ENCODE peak calls at places on chromosomes 3 and 15, in eight cellular contexts. S, J, N, O, G, K, Y and I are unnamed samples.

GRCh38 chr3:182794806-182795369 is 1.6 kb downstream of the ATP11B start:
- DNase-seq in S (no peak), J (no peak), N (no peak), O (no peak), G (no peak), K (no peak), Y (peak; percentile 15), I (no peak)

GRCh38 chr3:82802501-82802900 is 1041.1 kb upstream of the GBE1 start:
- DNase-seq in S (no peak), J (no peak), N (no peak), O (no peak), G (no peak), K (no peak), Y (no peak), I (no peak)

GRCh38 chr15:67383903-67384302 is 129.3 kb downstream of the IQCH start:
- DNase-seq in S (no peak), J (no peak), N (no peak), O (no peak), G (peak; percentile 49), K (no peak), Y (peak; percentile 19), I (no peak)

GRCh38 chr15:39890640-39891039 is 29.4 kb downstream of the GPR176 start:
- DNase-seq in S (no peak), J (no peak), N (no peak), O (no peak), G (no peak), K (no peak), Y (no peak), I (no peak)

GRCh38 chr3:71710906-71711494 is 14.2 kb downstream of the EIF4E3 start:
- DNase-seq in S (no peak), J (no peak), N (no peak), O (no peak), G (peak; percentile 78), K (no peak), Y (peak; percentile 72), I (no peak)

GRCh38 chr15:98718426-98719168 is 70.3 kb downstream of the IGF1R start:
- DNase-seq in S (no peak), J (no peak), N (no peak), O (no peak), G (no peak), K (no peak), Y (no peak), I (no peak)

GRCh38 chr3:151290673-151291072 is 12.3 kb upstream of the P2RY14 start:
- DNase-seq in S (no peak), J (no peak), N (no peak), O (no peak), G (peak; percentile 80), K (no peak), Y (peak; percentile 67), I (peak; percentile 14)

GRCh38 chr3:168579010-168579409 is 483.3 kb upstream of the GOLIM4 start:
- DNase-seq in S (no peak), J (no peak), N (no peak), O (no peak), G (no peak), K (no peak), Y (no peak), I (no peak)

GRCh38 chr3:38620236-38620635 is 29.3 kb downstream of the SCN5A start:
- DNase-seq in S (no peak), J (no peak), N (no peak), O (no peak), G (peak; percentile 5), K (no peak), Y (no peak), I (no peak)

GRCh38 chr3:143832433-143832832 is 15.8 kb downstream of the SLC9A9 start:
- DNase-seq in S (no peak), J (no peak), N (no peak), O (no peak), G (peak; percentile 23), K (no peak), Y (no peak), I (no peak)

GRCh38 chr15:62164500-62165028 is 521 bp downstream of the C2CD4B start:
- DNase-seq in S (no peak), J (no peak), N (peak; percentile 54), O (no peak), G (no peak), K (no peak), Y (peak; percentile 28), I (no peak)

GRCh38 chr15:31221936-31222515 is 104.6 kb upstream of the KLF13 start:
- DNase-seq in S (no peak), J (no peak), N (no peak), O (no peak), G (no peak), K (no peak), Y (no peak), I (no peak)

GRCh38 chr3:160448845-160449659 is 534 bp downstream of the TRIM59 start:
- DNase-seq in S (no peak), J (no peak), N (no peak), O (no peak), G (peak; percentile 53), K (no peak), Y (peak; percentile 65), I (no peak)

GRCh38 chr3:3509665-3510064 is 289.6 kb upstream of the LRRN1 start:
- DNase-seq in S (no peak), J (no peak), N (no peak), O (no peak), G (no peak), K (no peak), Y (no peak), I (no peak)

GRCh38 chr3:50806806-50807205 is 132.1 kb downstream of the DOCK3 start:
- DNase-seq in S (no peak), J (no peak), N (no peak), O (no peak), G (no peak), K (no peak), Y (no peak), I (no peak)
- H3K4me3 ChIP-seq in S (no peak overlapping the region), J (no peak overlapping the region), N (no peak overlapping the region), O (no peak overlapping the region), G (no peak overlapping the region), K (no peak overlapping the region), Y (no peak overlapping the region), I (no peak overlapping the region)

GRCh38 chr15:42737529-42738328 is 801 bp upstream of the CDAN1 start:
- DNase-seq in S (no peak), J (no peak), N (no peak), O (peak; percentile 64), G (peak; percentile 15), K (no peak), Y (no peak), I (no peak)

GRCh38 chr15:42736178-42736792 is 643 bp downstream of the CDAN1 start:
- DNase-seq in S (no peak), J (no peak), N (no peak), O (no peak), G (peak; percentile 23), K (no peak), Y (peak; percentile 17), I (no peak)

GRCh38 chr15:42736793-42737528 is at the start of gene CDAN1:
- DNase-seq in S (peak; percentile 90), J (no peak), N (peak; percentile 97), O (peak; percentile 93), G (peak; percentile 82), K (peak; percentile 95), Y (peak; percentile 90), I (peak; percentile 36)

GRCh38 chr15:42734076-42734672 is 2.8 kb downstream of the CDAN1 start:
- DNase-seq in S (no peak), J (no peak), N (no peak), O (no peak), G (no peak), K (no peak), Y (no peak), I (no peak)

DNA sequence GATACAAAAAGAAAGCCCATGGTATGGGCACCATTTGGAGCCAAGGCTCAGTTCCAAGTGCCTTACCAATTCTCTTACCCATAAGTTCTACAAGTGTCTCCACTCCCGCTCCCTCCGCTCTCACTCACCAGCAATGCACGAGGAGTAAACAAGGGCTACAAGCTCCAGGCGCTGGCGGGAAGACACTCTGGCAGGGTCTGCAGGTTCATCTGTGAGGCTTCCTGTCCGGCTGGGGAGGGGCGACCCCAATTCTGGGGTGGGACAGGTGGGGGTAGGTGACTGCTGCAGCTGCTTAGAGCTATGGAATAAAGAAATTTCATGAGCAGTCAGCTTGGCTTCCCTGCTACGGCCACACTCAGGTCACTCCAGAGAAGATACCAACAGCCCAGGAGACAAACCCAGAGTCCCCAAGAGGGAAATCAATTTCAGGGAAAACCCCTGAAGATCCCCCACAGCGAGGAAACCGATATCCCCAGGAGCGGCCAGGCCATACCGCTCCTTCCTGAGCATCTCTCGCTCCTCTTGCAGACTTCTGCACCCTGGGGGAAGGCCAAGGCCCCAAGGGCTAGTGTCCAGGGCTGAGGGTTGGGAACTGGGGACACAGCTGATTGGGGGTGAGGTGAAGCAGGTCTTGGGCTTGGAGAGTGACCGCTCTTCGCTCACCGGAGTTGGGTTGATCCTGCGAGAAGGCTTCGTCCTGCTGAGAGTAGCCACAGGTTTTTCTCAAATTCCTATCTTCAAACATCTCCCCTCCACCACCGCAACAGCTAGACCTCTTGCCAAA is 1.4 kb downstream of the CDAN1 start:
- DNase-seq in S (no peak), J (no peak), N (no peak), O (no peak), G (no peak), K (no peak), Y (no peak), I (no peak)
- H3K4me3 ChIP-seq in S (peak overlapping the region; percentile 87), J (peak overlapping the region; percentile 92), N (peak overlapping the region; percentile 84), O (peak overlapping the region; percentile 99), G (peak overlapping the region; percentile 74), K (peak overlapping the region; percentile 67), Y (peak overlapping the region; percentile 88), I (peak overlapping the region; percentile 73)

DNA sequence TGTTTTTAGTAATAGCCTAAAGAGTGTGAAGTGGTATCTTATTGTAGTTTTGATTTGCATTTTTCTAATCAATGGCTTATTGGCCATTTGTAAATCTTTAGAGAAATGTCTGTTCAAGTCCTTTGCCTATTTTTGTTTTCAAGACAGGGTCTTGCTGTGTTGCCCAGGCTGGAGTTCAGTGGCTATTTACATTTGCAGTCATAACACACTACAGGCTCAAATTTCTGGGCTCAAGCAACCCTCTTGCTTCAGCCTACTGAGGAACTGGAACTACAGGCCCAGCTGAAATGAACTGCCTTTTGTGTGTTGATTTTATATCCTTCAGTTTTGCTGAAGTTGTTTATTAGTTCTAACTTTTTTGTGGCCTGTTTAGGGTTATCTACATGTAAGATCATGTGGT is 27.9 kb downstream of the BSN start:
- DNase-seq in S (no peak), J (no peak), N (no peak), O (no peak), G (no peak), K (no peak), Y (no peak), I (no peak)
- H3K4me3 ChIP-seq in S (no peak overlapping the region), J (no peak overlapping the region), N (no peak overlapping the region), O (no peak overlapping the region), G (no peak overlapping the region), K (no peak overlapping the region), Y (no peak overlapping the region), I (no peak overlapping the region)

DNA sequence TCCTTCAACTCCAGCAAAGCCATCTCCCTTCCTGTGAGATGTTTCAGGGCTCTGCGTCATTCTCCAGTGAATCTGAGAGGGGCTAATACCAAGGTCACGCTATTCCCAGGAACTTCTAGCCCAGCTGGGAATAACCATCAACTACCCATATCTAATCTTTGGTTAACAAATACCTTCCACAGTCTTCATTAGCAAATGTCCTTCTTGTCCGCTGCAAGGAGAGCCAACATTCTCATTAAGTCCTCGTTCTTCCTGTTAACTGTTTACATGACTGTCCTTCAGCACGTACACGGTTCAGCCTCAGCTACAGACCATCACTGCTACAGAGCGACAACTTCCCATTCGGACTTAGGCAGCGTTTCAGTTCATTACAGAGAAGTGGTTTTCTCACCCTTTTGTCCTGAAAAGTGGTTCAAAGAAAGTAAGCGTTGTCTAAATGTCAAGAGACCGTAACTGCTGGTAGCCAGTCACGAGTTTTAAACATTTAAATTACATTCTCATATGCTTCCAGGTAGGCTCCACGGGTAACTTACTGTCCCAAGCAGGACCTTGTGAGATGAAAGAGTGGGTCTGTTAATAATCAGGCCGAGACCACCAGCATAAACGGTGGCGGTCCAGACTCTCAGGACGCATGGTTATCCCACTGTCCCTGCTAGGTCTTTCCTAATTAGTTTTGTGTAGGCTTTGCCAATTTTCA is 63.9 kb downstream of the CHSY1 start:
- DNase-seq in S (no peak), J (no peak), N (no peak), O (no peak), G (peak; percentile 81), K (no peak), Y (peak; percentile 95), I (peak; percentile 92)
- H3K4me3 ChIP-seq in S (peak overlapping the region; percentile 29), J (no peak overlapping the region), N (peak overlapping the region; percentile 57), O (no peak overlapping the region), G (peak overlapping the region; percentile 26), K (peak overlapping the region; percentile 45), Y (peak overlapping the region; percentile 1), I (peak overlapping the region; percentile 8)